ENCODE peak calls at places on chromosomes 7 and 10, in four cellular contexts. One of them, this sample, is unnamed.

GRCh38 chr10:70462349-70462984 is 16.1 kb upstream of the PALD1 start:
- DNase-seq in GM12878: no peak
- DNase-seq in HepG2: no peak
- DNase-seq in H1: no peak
- DNase-seq in this sample: no peak

GRCh38 chr7:151386301-151387160 is 23.3 kb downstream of the WDR86 start:
- DNase-seq in GM12878: no peak
- DNase-seq in HepG2: no peak
- DNase-seq in H1: no peak
- DNase-seq in this sample: no peak

GRCh38 chr7:151398446-151399304 is 11.2 kb downstream of the WDR86 start:
- DNase-seq in GM12878: no peak
- DNase-seq in HepG2: no peak
- DNase-seq in H1: no peak
- DNase-seq in this sample: no peak

GRCh38 chr7:129356176-129356575 is 78.1 kb upstream of the STRIP2 start:
- DNase-seq in GM12878: no peak
- DNase-seq in HepG2: no peak
- DNase-seq in H1: no peak
- DNase-seq in this sample: no peak

GRCh38 chr7:29255839-29256782 is 61.5 kb downstream of the CHN2 start:
- DNase-seq in GM12878: no peak
- DNase-seq in HepG2: no peak
- DNase-seq in H1: no peak
- DNase-seq in this sample: no peak

GRCh38 chr7:137966636-137967142 is 35.2 kb downstream of the CREB3L2 start:
- DNase-seq in GM12878: no peak
- DNase-seq in HepG2: no peak
- DNase-seq in H1: no peak
- DNase-seq in this sample: no peak

GRCh38 chr7:1734331-1734730 is 64.3 kb downstream of the ELFN1 start:
- DNase-seq in GM12878: no peak
- DNase-seq in HepG2: no peak
- DNase-seq in H1: no peak
- DNase-seq in this sample: no peak

GRCh38 chr10:95467162-95467599 is 94.0 kb downstream of the SORBS1 start:
- DNase-seq in GM12878: no peak
- DNase-seq in HepG2: peak; percentile 83
- DNase-seq in H1: peak; percentile 65
- DNase-seq in this sample: peak; percentile 77

GRCh38 chr7:47452715-47453092 is 129.2 kb downstream of the TNS3 start:
- DNase-seq in GM12878: no peak
- DNase-seq in HepG2: no peak
- DNase-seq in H1: no peak
- DNase-seq in this sample: no peak

GRCh38 chr7:36911788-36912187 is 187.5 kb upstream of the AOAH start:
- DNase-seq in GM12878: no peak
- DNase-seq in HepG2: no peak
- DNase-seq in H1: no peak
- DNase-seq in this sample: no peak

GRCh38 chr7:30924624-30925023 is 13.0 kb downstream of the AQP1 start:
- DNase-seq in GM12878: no peak
- DNase-seq in HepG2: no peak
- DNase-seq in H1: peak; percentile 13
- DNase-seq in this sample: no peak

GRCh38 chr7:17626215-17626614 is 314.1 kb downstream of the SNX13 start:
- DNase-seq in GM12878: no peak
- DNase-seq in HepG2: no peak
- DNase-seq in H1: no peak
- DNase-seq in this sample: no peak

GRCh38 chr10:13099144-13099665 is 758 bp upstream of the OPTN start:
- DNase-seq in GM12878: no peak
- DNase-seq in HepG2: peak; percentile 38
- DNase-seq in H1: peak; percentile 71
- DNase-seq in this sample: peak; percentile 75

GRCh38 chr7:79673969-79674368 is 220.5 kb upstream of the MAGI2 start:
- DNase-seq in GM12878: no peak
- DNase-seq in HepG2: no peak
- DNase-seq in H1: no peak
- DNase-seq in this sample: no peak

GRCh38 chr7:91945476-91945875 is 4.8 kb downstream of the AKAP9 start:
- DNase-seq in GM12878: no peak
- DNase-seq in HepG2: peak; percentile 71
- DNase-seq in H1: no peak
- DNase-seq in this sample: no peak

GRCh38 chr10:118531105-118531851 is 64.2 kb downstream of the PRLHR start:
- DNase-seq in GM12878: no peak
- DNase-seq in HepG2: no peak
- DNase-seq in H1: no peak
- DNase-seq in this sample: no peak
- TF ChIP-seq ATF2 in GM12878: no peak
- TF ChIP-seq ATF2 in HepG2: no peak
- TF ChIP-seq ATF2 in H1: no peak
- TF ChIP-seq ATF2 in this sample: no peak

GRCh38 chr10:24449769-24450310 is 240.9 kb downstream of the KIAA1217 start:
- DNase-seq in GM12878: no peak
- DNase-seq in HepG2: no peak
- DNase-seq in H1: no peak
- DNase-seq in this sample: no peak

GRCh38 chr10:24448351-24449009 is 239.5 kb downstream of the KIAA1217 start:
- DNase-seq in GM12878: no peak
- DNase-seq in HepG2: no peak
- DNase-seq in H1: no peak
- DNase-seq in this sample: no peak

GRCh38 chr10:24451325-24451820 is 242.4 kb downstream of the KIAA1217 start:
- DNase-seq in GM12878: no peak
- DNase-seq in HepG2: no peak
- DNase-seq in H1: no peak
- DNase-seq in this sample: no peak

GRCh38 chr10:24446739-24447138 is 237.8 kb downstream of the KIAA1217 start:
- DNase-seq in GM12878: no peak
- DNase-seq in HepG2: no peak
- DNase-seq in H1: no peak
- DNase-seq in this sample: no peak

GRCh38 chr10:24449334-24449740 is 240.4 kb downstream of the KIAA1217 start:
- DNase-seq in GM12878: no peak
- DNase-seq in HepG2: no peak
- DNase-seq in H1: no peak
- DNase-seq in this sample: no peak
- TF ChIP-seq ATF3 in GM12878: no peak
- TF ChIP-seq ATF3 in HepG2: no peak
- TF ChIP-seq ATF3 in H1: no peak
- TF ChIP-seq ATF3 in this sample: no peak

DNA sequence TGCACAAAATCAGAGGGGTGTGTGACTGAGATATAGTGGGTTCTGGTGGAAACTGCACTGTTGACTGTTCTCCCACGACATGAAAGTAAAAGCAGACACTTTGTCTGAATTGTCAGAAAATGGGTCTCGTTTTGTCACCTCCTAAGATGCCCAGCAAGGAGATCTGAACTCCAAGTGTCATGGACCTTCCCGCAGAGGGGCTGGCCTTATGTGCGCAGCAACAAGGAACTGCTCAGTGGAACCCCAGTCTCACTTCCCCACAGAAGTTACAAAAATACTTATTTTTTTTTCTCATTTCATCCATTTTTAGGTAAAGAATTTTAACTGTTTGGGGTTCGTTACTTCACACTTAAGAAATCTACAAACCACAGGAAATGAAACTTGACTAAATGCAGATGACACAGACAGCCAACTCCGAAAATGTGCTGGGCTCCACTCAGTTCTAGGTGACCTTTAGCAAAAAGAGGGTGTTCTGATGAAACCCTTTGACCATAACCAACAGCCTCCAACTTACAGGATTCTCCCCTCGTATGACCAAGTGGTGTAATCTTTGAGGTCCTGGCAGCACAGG is 115.0 kb downstream of the FAM107B start:
- DNase-seq in GM12878: peak; percentile 88
- DNase-seq in HepG2: no peak
- DNase-seq in H1: no peak
- DNase-seq in this sample: no peak
- TF ChIP-seq SP1 in GM12878: no peak
- TF ChIP-seq SP1 in HepG2: no peak
- TF ChIP-seq SP1 in H1: no peak
- TF ChIP-seq SP1 in this sample: no peak

GRCh38 chr7:106421181-106421762 is 136.5 kb upstream of the NAMPT start:
- DNase-seq in GM12878: no peak
- DNase-seq in HepG2: no peak
- DNase-seq in H1: no peak
- DNase-seq in this sample: no peak
- TF ChIP-seq ATF2 in GM12878: no peak
- TF ChIP-seq ATF2 in HepG2: no peak
- TF ChIP-seq ATF2 in H1: no peak
- TF ChIP-seq ATF2 in this sample: no peak

GRCh38 chr10:89838002-89838615 is 136.7 kb downstream of the KIF20B start:
- DNase-seq in GM12878: no peak
- DNase-seq in HepG2: no peak
- DNase-seq in H1: no peak
- DNase-seq in this sample: peak; percentile 41

GRCh38 chr10:89836840-89837172 is 135.4 kb downstream of the KIF20B start:
- DNase-seq in GM12878: no peak
- DNase-seq in HepG2: no peak
- DNase-seq in H1: no peak
- DNase-seq in this sample: no peak

DNA sequence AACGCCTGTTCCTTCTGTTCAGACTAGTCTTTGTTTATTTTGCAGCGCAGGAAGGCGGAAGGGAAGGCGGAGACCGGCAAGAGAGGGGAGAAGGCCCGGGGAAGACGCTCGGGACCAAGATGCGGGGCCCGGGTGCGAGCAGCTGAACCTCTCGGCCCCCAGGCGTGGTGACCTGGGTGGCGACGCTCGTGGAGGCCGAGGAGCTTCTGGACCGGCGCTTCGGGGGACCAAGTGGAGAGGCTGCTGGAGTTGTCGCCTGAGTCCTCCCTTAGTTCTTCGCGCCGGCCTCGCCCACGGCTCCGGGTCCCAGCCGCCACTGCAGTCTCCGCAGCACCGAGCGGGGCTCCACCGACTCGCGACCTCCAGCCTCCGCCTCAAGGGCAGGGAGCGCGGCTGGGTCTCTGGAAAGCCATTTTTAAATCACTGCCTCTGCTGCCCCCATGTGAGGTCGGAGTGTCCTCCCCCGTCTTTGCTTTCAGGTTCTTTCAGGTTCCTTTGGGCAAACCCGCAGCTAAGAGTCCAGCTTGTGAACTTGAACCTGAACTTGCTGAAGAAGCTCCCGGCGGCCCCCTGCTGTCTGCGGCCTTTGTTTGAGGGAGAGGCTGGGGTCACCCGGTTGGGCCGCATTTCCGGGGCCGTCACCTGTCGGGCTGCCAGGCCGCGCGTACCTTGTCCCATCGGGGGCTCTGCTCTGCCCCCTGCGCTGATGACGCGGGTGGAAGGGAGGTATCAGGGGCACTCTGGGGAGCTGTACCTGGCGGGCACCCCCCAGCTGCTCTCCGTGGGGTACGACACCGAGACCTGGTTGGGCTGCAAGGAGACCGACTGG is 136.0 kb downstream of the KIF20B start:
- DNase-seq in GM12878: no peak
- DNase-seq in HepG2: no peak
- DNase-seq in H1: no peak
- DNase-seq in this sample: peak; percentile 55
- TF ChIP-seq ATF3 in GM12878: no peak
- TF ChIP-seq ATF3 in HepG2: no peak
- TF ChIP-seq ATF3 in H1: no peak
- TF ChIP-seq ATF3 in this sample: no peak

GRCh38 chr10:21329995-21330627 is 195.4 kb downstream of the SKIDA1 start:
- DNase-seq in GM12878: no peak
- DNase-seq in HepG2: peak; percentile 61
- DNase-seq in H1: no peak
- DNase-seq in this sample: no peak
- TF ChIP-seq SP1 in GM12878: no peak
- TF ChIP-seq SP1 in HepG2: no peak
- TF ChIP-seq SP1 in H1: no peak
- TF ChIP-seq SP1 in this sample: no peak